ENCODE peak calls at places on chromosome 2, in nine cellular contexts. F is IMR-90, G is heart right ventricle, A is AG04450, M is retinal pigment epithelial cell, X is H1, J is brain microvascular endothelial cell, V is left ventricle myocardium inferior, I is HFF-Myc. U is an unnamed sample.

GRCh38 chr2:112700004-112700667 is 20.7 kb upstream of the NT5DC4 start:
- DNase-seq in F (no peak), G (no peak), A (no peak), M (no peak), X (no peak), J (no peak), V (no peak), I (no peak), U (no peak)

GRCh38 chr2:218870984-218871344 is 9.7 kb upstream of the WNT10A start:
- DNase-seq in F (no peak), G (no peak), A (no peak), M (no peak), X (no peak), J (no peak), V (no peak), I (no peak), U (no peak)

GRCh38 chr2:132816234-132816633 is 146.2 kb upstream of the LYPD1 start:
- DNase-seq in F (no peak), G (no peak), A (no peak), M (no peak), X (no peak), J (no peak), V (no peak), I (no peak), U (no peak)

GRCh38 chr2:46719499-46719898 is 196.1 kb downstream of the MCFD2 start:
- DNase-seq in F (peak), G (no peak), A (peak), M (peak), X (no peak), J (peak), V (no peak), I (no peak), U (peak)

GRCh38 chr2:205726506-205726905 is 44.2 kb downstream of the NRP2 start:
- DNase-seq in F (no peak), G (no peak), A (no peak), M (no peak), X (no peak), J (no peak), V (no peak), I (no peak), U (no peak)

GRCh38 chr2:235027558-235028214 is 75.9 kb downstream of the SH3BP4 start:
- DNase-seq in F (peak), G (no peak), A (no peak), M (no peak), X (no peak), J (peak), V (no peak), I (no peak), U (peak)

GRCh38 chr2:20664431-20665260 is 2.3 kb upstream of the GDF7 start:
- DNase-seq in F (no peak), G (no peak), A (no peak), M (no peak), X (no peak), J (no peak), V (no peak), I (no peak), U (no peak)

GRCh38 chr2:57126410-57126809 is 920.2 kb upstream of the VRK2 start:
- DNase-seq in F (no peak), G (no peak), A (no peak), M (no peak), X (no peak), J (no peak), V (no peak), I (no peak), U (no peak)

GRCh38 chr2:83112863-83113262 is 1346.2 kb downstream of the SUCLG1 start:
- DNase-seq in F (peak), G (no peak), A (no peak), M (peak), X (no peak), J (no peak), V (no peak), I (no peak), U (peak)

GRCh38 chr2:62524293-62524941 is 18.4 kb upstream of the TMEM17 start:
- DNase-seq in F (no peak), G (no peak), A (no peak), M (no peak), X (no peak), J (no peak), V (no peak), I (no peak), U (no peak)

GRCh38 chr2:96100893-96101304 is 15.5 kb downstream of the ADRA2B start:
- DNase-seq in F (no peak), G (no peak), A (no peak), M (no peak), X (no peak), J (no peak), V (no peak), I (no peak), U (no peak)

GRCh38 chr2:230865324-230865765 is 603 bp downstream of the ITM2C start:
- DNase-seq in F (no peak), G (no peak), A (no peak), M (no peak), X (no peak), J (no peak), V (no peak), I (no peak), U (peak)

GRCh38 chr2:216015722-216016464 is 2.5 kb upstream of the MREG start:
- DNase-seq in F (no peak), G (no peak), A (no peak), M (no peak), X (no peak), J (no peak), V (no peak), I (no peak), U (no peak)

GRCh38 chr2:210626849-210627248 is 70.5 kb downstream of the CPS1 start:
- DNase-seq in F (peak), G (no peak), A (no peak), M (no peak), X (no peak), J (peak), V (no peak), I (no peak), U (peak)

GRCh38 chr2:203808041-203808750 is 59.4 kb upstream of the CTLA4 start:
- DNase-seq in F (peak), G (no peak), A (peak), M (peak), X (no peak), J (peak), V (no peak), I (no peak), U (peak)

GRCh38 chr2:236702693-236703092 is 133.1 kb downstream of the ACKR3 start:
- DNase-seq in F (no peak), G (no peak), A (no peak), M (no peak), X (no peak), J (no peak), V (no peak), I (no peak), U (no peak)

GRCh38 chr2:68387408-68388350 is 22.6 kb downstream of the PLEK start:
- DNase-seq in F (no peak), G (no peak), A (no peak), M (no peak), X (no peak), J (no peak), V (no peak), I (no peak), U (no peak)

GRCh38 chr2:27422958-27423357 is 5.5 kb upstream of the NRBP1 start:
- DNase-seq in F (no peak), G (no peak), A (no peak), M (no peak), X (no peak), J (no peak), V (no peak), I (no peak), U (no peak)

GRCh38 chr2:40434638-40435296 is 17.1 kb downstream of the SLC8A1 start:
- DNase-seq in F (peak), G (no peak), A (peak), M (peak), X (no peak), J (peak), V (no peak), I (peak), U (peak)

GRCh38 chr2:171185165-171185818 is 24.6 kb upstream of the TLK1 start:
- DNase-seq in F (no peak), G (no peak), A (no peak), M (no peak), X (no peak), J (no peak), V (no peak), I (no peak), U (no peak)

GRCh38 chr2:171176516-171176915 is 15.8 kb upstream of the TLK1 start:
- DNase-seq in F (no peak), G (no peak), A (no peak), M (no peak), X (no peak), J (no peak), V (no peak), I (no peak), U (no peak)

GRCh38 chr2:171181067-171182049 is 20.7 kb upstream of the TLK1 start:
- DNase-seq in F (no peak), G (no peak), A (no peak), M (no peak), X (no peak), J (no peak), V (no peak), I (no peak), U (no peak)

GRCh38 chr2:171178993-171179392 is 18.3 kb upstream of the TLK1 start:
- DNase-seq in F (no peak), G (no peak), A (no peak), M (no peak), X (no peak), J (no peak), V (no peak), I (no peak), U (no peak)

DNA sequence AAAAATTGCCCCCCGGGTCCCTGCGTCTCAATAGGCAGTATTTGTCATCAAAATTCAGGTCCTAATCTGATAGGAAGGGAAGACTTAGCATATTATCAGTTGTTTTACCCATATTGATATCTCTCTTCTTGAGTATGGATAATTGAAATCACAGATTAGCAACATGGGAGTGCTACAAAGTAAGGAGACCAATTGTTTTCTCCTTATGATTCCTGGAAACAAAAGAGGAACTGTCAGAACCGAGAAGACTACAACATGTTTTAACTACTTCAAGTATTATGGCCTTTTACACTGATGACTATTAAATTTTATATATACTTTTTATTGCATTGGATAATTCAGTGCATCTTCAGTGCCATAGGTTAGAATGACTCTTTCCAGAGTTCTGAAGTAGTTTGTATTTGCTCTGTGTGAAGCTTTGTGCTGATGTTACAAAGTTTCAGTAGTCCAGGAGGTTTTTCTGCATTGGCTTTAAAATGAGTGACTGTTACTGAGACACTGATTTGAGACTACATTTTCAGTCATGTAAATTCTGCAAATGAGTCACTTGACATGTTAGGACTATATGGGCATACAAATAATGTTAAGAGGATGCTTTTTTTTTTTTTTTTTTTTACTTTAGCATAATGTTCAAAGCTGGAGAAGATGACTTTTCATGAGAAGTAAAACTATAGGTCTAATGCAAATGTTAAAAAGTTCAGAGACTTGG is 19.7 kb upstream of the TLK1 start:
- DNase-seq in F (no peak), G (no peak), A (no peak), M (no peak), X (no peak), J (no peak), V (no peak), I (no peak), U (no peak)
- TF ChIP-seq CTCF in F (no peak), G (no peak), A (no peak), M (no peak), X (no peak), J (no peak), V (no peak), I (no peak), U (no peak)

GRCh38 chr2:240437861-240438809 is 2.7 kb downstream of the GPC1 start:
- DNase-seq in F (peak), G (peak), A (no peak), M (no peak), X (no peak), J (no peak), V (peak), I (no peak), U (peak)
- H3K4me3 ChIP-seq in F (peak), G (no peak), A (peak), M (peak), X (no peak), J (peak), V (peak), I (peak), U (peak)

GRCh38 chr2:228164718-228165117 is 16.8 kb downstream of the SPHKAP start:
- DNase-seq in F (no peak), G (no peak), A (no peak), M (no peak), X (no peak), J (no peak), V (no peak), I (no peak), U (no peak)
- TF ChIP-seq CTCF in F (no peak), G (no peak), A (no peak), M (no peak), X (no peak), J (no peak), V (no peak), I (no peak), U (no peak)

GRCh38 chr2:188976545-188977268 is 2.5 kb downstream of the COL3A1 start:
- DNase-seq in F (peak), G (no peak), A (no peak), M (no peak), X (no peak), J (peak), V (no peak), I (no peak), U (no peak)
- H3K4me3 ChIP-seq in F (peak), G (peak), A (peak), M (no peak), X (no peak), J (peak), V (peak), I (peak), U (peak)

GRCh38 chr2:207706936-207707860 is 4.2 kb upstream of the CCNYL1 start:
- DNase-seq in F (no peak), G (no peak), A (no peak), M (no peak), X (no peak), J (no peak), V (no peak), I (no peak), U (no peak)
- TF ChIP-seq CTCF in F (no peak), G (no peak), A (no peak), M (no peak), X (no peak), J (no peak), V (no peak), I (no peak), U (no peak)

GRCh38 chr2:201618744-201619654 is 24.3 kb downstream of the TMEM237 start:
- DNase-seq in F (peak), G (peak), A (peak), M (no peak), X (no peak), J (peak), V (peak), I (no peak), U (peak)
- H3K4me3 ChIP-seq in F (no peak), G (peak), A (peak), M (peak), X (no peak), J (peak), V (peak), I (no peak), U (peak)